ENCODE peak calls at places on chromosome 19, in four cellular contexts. K is HCT116, G is SK-N-SH, Q is HepG2. H is an unnamed sample.

GRCh38 chr19:20357921-20358320 is 190.9 kb downstream of the ZNF486 start:
- DNase-seq in K (no peak), G (no peak), Q (no peak), H (no peak)

GRCh38 chr19:45496349-45496953 is 396 bp downstream of the RTN2 start:
- DNase-seq in K (no peak), G (peak), Q (no peak), H (peak)

GRCh38 chr19:58439576-58440554 is at the start of gene ZNF132:
- DNase-seq in K (no peak), G (peak), Q (no peak), H (no peak)

GRCh38 chr19:45630463-45630862 is 8.7 kb downstream of the EML2 start:
- DNase-seq in K (peak), G (peak), Q (no peak), H (no peak)

GRCh38 chr19:1747285-1748114 is 5.8 kb upstream of the ONECUT3 start:
- DNase-seq in K (peak), G (no peak), Q (peak), H (peak)

GRCh38 chr19:44845286-44845611 is 848 bp upstream of the NECTIN2 start:
- DNase-seq in K (no peak), G (no peak), Q (no peak), H (no peak)

GRCh38 chr19:29886535-29886934 is 55.5 kb upstream of the URI1 start:
- DNase-seq in K (no peak), G (no peak), Q (no peak), H (no peak)

GRCh38 chr19:16836906-16837362 is 7.7 kb downstream of the SIN3B start:
- DNase-seq in K (no peak), G (no peak), Q (no peak), H (no peak)

GRCh38 chr19:1929051-1929742 is 11.8 kb upstream of the CSNK1G2 start:
- DNase-seq in K (peak), G (peak), Q (peak), H (peak)

GRCh38 chr19:9735986-9736385 is 32.6 kb downstream of the ZNF846 start:
- DNase-seq in K (no peak), G (no peak), Q (no peak), H (peak)

GRCh38 chr19:38049105-38049649 is 142.2 kb downstream of the SIPA1L3 start:
- DNase-seq in K (no peak), G (no peak), Q (no peak), H (no peak)

GRCh38 chr19:4327252-4327876 is 11.3 kb downstream of the STAP2 start:
- DNase-seq in K (no peak), G (peak), Q (no peak), H (peak)

GRCh38 chr19:3224346-3225325 is at the start of gene CELF5:
- DNase-seq in K (no peak), G (peak), Q (no peak), H (peak)

GRCh38 chr19:3229346-3229743 is 4.9 kb downstream of the CELF5 start:
- DNase-seq in K (no peak), G (no peak), Q (no peak), H (no peak)

GRCh38 chr19:3229888-3230496 is 5.5 kb downstream of the CELF5 start:
- DNase-seq in K (no peak), G (no peak), Q (no peak), H (no peak)

GRCh38 chr19:3225677-3226093 is 1.2 kb downstream of the CELF5 start:
- DNase-seq in K (no peak), G (peak), Q (no peak), H (no peak)

DNA sequence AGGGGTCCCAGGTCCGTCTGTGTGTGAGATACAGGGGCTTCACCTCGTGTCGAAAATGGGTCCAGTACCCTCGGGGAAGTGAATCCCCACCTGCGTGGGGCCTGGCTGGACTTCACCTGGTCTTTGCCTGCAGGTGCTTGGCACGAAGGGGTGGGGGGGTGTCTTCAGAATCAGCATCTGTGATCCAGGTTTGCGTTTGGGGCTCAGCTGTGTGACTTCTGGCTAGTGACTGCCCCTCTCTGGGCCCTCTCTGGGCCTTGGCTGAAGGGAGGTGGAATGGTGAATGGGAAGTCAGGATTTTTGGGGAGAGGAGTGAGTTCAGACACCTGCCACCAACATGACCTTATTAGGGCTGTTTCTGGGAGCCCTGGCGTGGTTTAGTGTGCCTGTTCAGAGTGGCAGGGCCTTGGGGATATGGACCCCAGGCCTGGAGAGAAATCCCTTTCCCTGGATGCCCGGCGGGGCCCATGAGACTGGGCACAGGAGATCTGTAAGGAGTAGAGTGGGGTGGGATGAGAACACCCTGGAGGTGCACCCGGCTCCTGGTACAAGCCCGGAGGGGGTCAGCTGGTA is 2.7 kb downstream of the CELF5 start:
- DNase-seq in K (no peak), G (no peak), Q (no peak), H (no peak)
- TF ChIP-seq ELF1 in K (no peak), G (no peak), Q (no peak), H (no peak)

GRCh38 chr19:49120325-49120683 is 960 bp downstream of the PPFIA3 start:
- DNase-seq in K (no peak), G (no peak), Q (no peak), H (no peak)

GRCh38 chr19:49117677-49118564 is 1.0 kb downstream of the C19orf73 start:
- DNase-seq in K (no peak), G (peak), Q (no peak), H (no peak)

GRCh38 chr19:49120868-49121267 is 1.5 kb downstream of the PPFIA3 start:
- DNase-seq in K (no peak), G (no peak), Q (no peak), H (no peak)

GRCh38 chr19:49118565-49119410 is at the start of gene C19orf73:
- DNase-seq in K (peak), G (peak), Q (peak), H (peak)

GRCh38 chr19:49119411-49120324 is at the start of gene PPFIA3:
- DNase-seq in K (no peak), G (peak), Q (no peak), H (peak)
- TF ChIP-seq ELF1 in K (no peak), G (no peak), Q (no peak), H (no peak)

GRCh38 chr19:49924004-49924880 is 4.8 kb upstream of the ATF5 start:
- DNase-seq in K (no peak), G (no peak), Q (no peak), H (no peak)
- TF ChIP-seq ELF1 in K (no peak), G (no peak), Q (no peak), H (no peak)

DNA sequence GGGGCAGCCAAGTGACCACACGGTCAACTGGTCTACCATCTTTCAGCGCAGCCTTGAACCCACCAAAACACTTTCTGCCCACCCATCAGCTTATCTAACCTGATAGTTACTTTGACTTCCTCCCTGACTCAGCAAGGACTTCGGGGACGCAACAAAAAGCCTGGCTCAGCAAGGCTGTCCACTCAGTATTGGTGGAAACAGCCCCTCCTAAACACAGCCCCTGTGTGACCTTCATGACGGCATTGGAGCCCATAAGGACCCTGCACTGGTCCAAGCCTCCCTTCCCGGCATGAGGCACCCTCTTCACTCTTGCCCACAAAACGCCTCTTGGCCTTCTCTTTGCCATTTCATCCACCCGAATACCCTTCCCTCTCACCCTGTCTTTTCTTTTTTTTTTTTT is 39.1 kb downstream of the INSR start:
- DNase-seq in K (no peak), G (no peak), Q (no peak), H (no peak)
- TF ChIP-seq ELF1 in K (no peak), G (no peak), Q (no peak), H (no peak)

DNA sequence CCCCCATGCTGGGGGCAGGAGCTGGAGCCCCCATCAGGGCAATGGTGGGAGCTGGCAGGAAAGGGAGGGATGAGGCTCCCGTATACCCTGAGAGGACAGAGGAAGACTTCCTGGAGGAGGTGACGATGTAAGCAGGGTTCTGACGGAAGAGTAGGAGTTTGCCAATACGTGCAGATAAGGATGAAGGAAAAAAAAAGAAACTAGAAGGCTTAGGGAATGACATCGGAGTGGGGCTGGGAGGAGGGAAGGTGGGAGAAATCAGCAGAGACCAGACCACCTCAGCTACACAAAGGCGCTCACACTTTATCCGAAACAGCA is 32.3 kb downstream of the ARHGEF18 start:
- DNase-seq in K (no peak), G (no peak), Q (no peak), H (no peak)
- TF ChIP-seq ELF1 in K (no peak), G (no peak), Q (no peak), H (no peak)

GRCh38 chr19:54154603-54155345 is 4.7 kb downstream of the LENG1 start:
- DNase-seq in K (no peak), G (no peak), Q (no peak), H (no peak)
- TF ChIP-seq ELF1 in K (no peak), G (no peak), Q (no peak), H (no peak)

GRCh38 chr19:729564-730381 is 21.0 kb downstream of the PALM start:
- DNase-seq in K (no peak), G (no peak), Q (no peak), H (no peak)
- TF ChIP-seq ELF1 in K (no peak), G (no peak), Q (no peak), H (no peak)

GRCh38 chr19:8001995-8002849 is 3.2 kb downstream of the ELAVL1 start:
- DNase-seq in K (peak), G (peak), Q (peak), H (peak)
- TF ChIP-seq ELF1 in K (no peak), G (no peak), Q (no peak), H (no peak)